ENCODE peak calls at places on chromosomes 3 and 15, in five cellular contexts. A is OCI-LY7, G is fibroblast of lung, M is Peyer's patch, T is HAP-1. J is an unnamed sample.

GRCh38 chr3:175851541-175851940 is 992.4 kb downstream of the NAALADL2 start:
- DNase-seq in T (no peak), M (no peak), G (no peak), A (no peak), J (no peak)

GRCh38 chr3:16151109-16151508 is 23.4 kb upstream of the GALNT15 start:
- DNase-seq in T (no peak), M (peak; percentile 20), A (no peak), G (peak; percentile 93), J (peak; percentile 71)

GRCh38 chr3:148102156-148102555 is 595.5 kb upstream of the AGTR1 start:
- DNase-seq in G (no peak), A (no peak), M (no peak), T (no peak), J (no peak)

GRCh38 chr15:68584704-68585573 is 6.1 kb downstream of the CORO2B start:
- DNase-seq in M (no peak), A (no peak), T (no peak), G (no peak), J (no peak)

GRCh38 chr15:64619880-64620839 is 155.2 kb downstream of the RBPMS2 start:
- DNase-seq in A (no peak), T (no peak), G (peak; percentile 85), M (no peak), J (no peak)

GRCh38 chr3:188972313-188972712 is 199.5 kb upstream of the TPRG1 start:
- DNase-seq in T (no peak), G (no peak), M (no peak), A (no peak), J (no peak)

GRCh38 chr3:187368765-187369450 is 723 bp downstream of the RTP4 start:
- DNase-seq in T (no peak), M (no peak), A (no peak), G (no peak), J (peak; percentile 24)

GRCh38 chr3:194035406-194036138 is 100.4 kb upstream of the HES1 start:
- DNase-seq in M (no peak), A (no peak), T (no peak), G (no peak), J (peak; percentile 86)

GRCh38 chr15:82312611-82313349 is 36.5 kb downstream of the GOLGA6L10 start:
- DNase-seq in M (no peak), G (no peak), A (no peak), T (no peak), J (no peak)

GRCh38 chr3:183180765-183181295 is 18.3 kb upstream of the LAMP3 start:
- DNase-seq in G (no peak), T (no peak), A (no peak), M (no peak), J (no peak)

GRCh38 chr3:183180105-183180763 is 17.7 kb upstream of the LAMP3 start:
- DNase-seq in T (no peak), A (no peak), M (no peak), G (no peak), J (no peak)

GRCh38 chr3:183181606-183182005 is 19.1 kb upstream of the LAMP3 start:
- DNase-seq in G (no peak), T (no peak), M (no peak), A (no peak), J (no peak)

GRCh38 chr3:183178833-183179549 is 16.5 kb upstream of the LAMP3 start:
- DNase-seq in G (peak; percentile 35), A (no peak), M (no peak), T (peak; percentile 42), J (peak; percentile 56)

GRCh38 chr3:183178512-183178832 is 15.9 kb upstream of the LAMP3 start:
- DNase-seq in G (no peak), T (no peak), M (no peak), A (no peak), J (no peak)
- H3K4me3 ChIP-seq in G (peak overlapping the region; percentile 61), T (peak overlapping the region; percentile 44), M (peak overlapping the region; percentile 16), A (no peak overlapping the region), J (no peak overlapping the region)

GRCh38 chr3:27324695-27325094 is 44.5 kb downstream of the NEK10 start:
- DNase-seq in T (no peak), M (no peak), G (peak; percentile 5), A (no peak), J (no peak)

GRCh38 chr3:27323087-27323570 is 46.1 kb downstream of the NEK10 start:
- DNase-seq in T (no peak), A (no peak), G (no peak), M (no peak), J (no peak)

GRCh38 chr3:27326211-27326948 is 42.8 kb downstream of the NEK10 start:
- DNase-seq in G (peak; percentile 93), A (no peak), M (no peak), T (no peak), J (no peak)

GRCh38 chr3:27325419-27325818 is 43.8 kb downstream of the NEK10 start:
- DNase-seq in M (no peak), G (no peak), T (no peak), A (no peak), J (no peak)

GRCh38 chr3:27326949-27327582 is 42.1 kb downstream of the NEK10 start:
- DNase-seq in T (no peak), G (no peak), M (no peak), A (no peak), J (no peak)
- H3K4me3 ChIP-seq in T (no peak overlapping the region), G (no peak overlapping the region), M (no peak overlapping the region), A (no peak overlapping the region), J (no peak overlapping the region)

GRCh38 chr15:40105517-40106202 is 3.0 kb downstream of the BMF start:
- DNase-seq in M (peak; percentile 45), G (no peak), A (no peak), T (no peak), J (no peak)
- H3K4me3 ChIP-seq in M (no peak overlapping the region), G (no peak overlapping the region), A (peak overlapping the region; percentile 52), T (no peak overlapping the region), J (no peak overlapping the region)

DNA sequence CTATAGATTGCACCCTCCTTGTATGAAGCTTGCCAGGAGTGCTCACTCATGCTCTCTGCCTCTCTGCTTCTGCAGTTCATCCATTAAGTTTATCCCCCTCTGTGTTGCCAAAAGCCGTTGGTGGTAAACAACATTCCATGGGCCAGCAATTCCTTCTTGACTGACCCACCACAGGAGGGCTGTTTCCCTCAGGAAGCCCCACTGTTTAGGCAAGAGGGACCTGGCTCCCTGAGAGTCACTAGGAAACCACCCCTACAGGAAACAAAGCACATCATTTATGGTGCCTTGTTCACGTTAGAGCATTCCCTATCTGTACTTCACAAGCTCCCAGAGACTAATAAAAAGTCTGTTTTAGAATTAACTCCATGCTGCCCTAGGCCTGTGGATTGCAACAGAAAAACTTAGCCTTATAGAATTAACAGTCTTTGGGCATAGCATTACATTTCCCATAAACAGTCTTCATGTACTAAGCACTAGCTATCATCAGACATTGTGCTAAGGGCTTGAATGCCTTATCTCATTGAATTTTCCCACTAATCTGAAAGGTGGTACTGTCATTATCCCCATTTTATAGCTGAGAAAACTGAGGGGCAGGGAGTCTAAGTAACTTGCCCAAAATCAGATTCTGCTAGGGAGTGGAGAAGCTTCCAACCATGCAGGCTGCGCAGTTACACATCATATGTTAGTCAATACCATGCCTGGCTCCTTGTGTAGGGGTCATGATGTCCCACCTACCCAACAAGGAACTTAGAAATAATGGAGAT is 149.9 kb downstream of the SHQ1 start:
- DNase-seq in A (no peak), M (no peak), G (no peak), T (no peak), J (no peak)
- H3K4me3 ChIP-seq in A (no peak overlapping the region), M (no peak overlapping the region), G (no peak overlapping the region), T (no peak overlapping the region), J (no peak overlapping the region)